ENCODE peak calls at places on chromosomes 7 and 10, in eight cellular contexts. V is A673, E is upper lobe of right lung, T is HepG2, X is transverse colon, A is heart left ventricle, K is uterus, O is IMR-90. H is an unnamed sample.

GRCh38 chr7:55594870-55595269 is 22.6 kb upstream of the VOPP1 start:
- DNase-seq in V (no peak), E (no peak), T (no peak), X (no peak), A (no peak), K (no peak), O (no peak), H (no peak)

GRCh38 chr7:11784808-11785536 is 47.0 kb downstream of the THSD7A start:
- DNase-seq in V (no peak), E (no peak), T (no peak), X (no peak), A (no peak), K (no peak), O (no peak), H (no peak)

GRCh38 chr10:133567609-133568286 is 2.4 kb upstream of the SYCE1 start:
- DNase-seq in V (no peak), E (no peak), T (no peak), X (no peak), A (no peak), K (no peak), O (no peak), H (no peak)

GRCh38 chr10:110056822-110057221 is 49.0 kb downstream of the ADD3 start:
- DNase-seq in V (no peak), E (no peak), T (no peak), X (no peak), A (no peak), K (no peak), O (peak; percentile 57), H (no peak)

GRCh38 chr7:90225181-90225580 is 13.6 kb downstream of the STEAP2 start:
- DNase-seq in V (no peak), E (no peak), T (no peak), X (no peak), A (no peak), K (no peak), O (no peak), H (no peak)

GRCh38 chr7:142279616-142280015 is 21.8 kb upstream of the PRSS58 start:
- DNase-seq in V (no peak), E (no peak), T (no peak), X (no peak), A (no peak), K (no peak), O (no peak), H (no peak)

GRCh38 chr10:44293306-44293778 is 91.6 kb downstream of the CXCL12 start:
- DNase-seq in V (no peak), E (no peak), T (no peak), X (no peak), A (no peak), K (no peak), O (no peak), H (no peak)

GRCh38 chr7:56110611-56111010 is 4.3 kb upstream of the CHCHD2 start:
- DNase-seq in V (no peak), E (no peak), T (no peak), X (no peak), A (no peak), K (no peak), O (no peak), H (no peak)

GRCh38 chr10:96919785-96920425 is 87.8 kb downstream of the LCOR start:
- DNase-seq in V (no peak), E (no peak), T (no peak), X (no peak), A (no peak), K (no peak), O (peak; percentile 11), H (no peak)

GRCh38 chr10:124558901-124559321 is 97.3 kb downstream of the LHPP start:
- DNase-seq in V (no peak), E (no peak), T (no peak), X (no peak), A (peak; percentile 30), K (no peak), O (peak; percentile 12), H (no peak)

GRCh38 chr10:7494034-7494433 is 83.2 kb upstream of the SFMBT2 start:
- DNase-seq in V (no peak), E (no peak), T (no peak), X (no peak), A (no peak), K (no peak), O (no peak), H (no peak)

GRCh38 chr7:69825031-69825681 is 226.9 kb downstream of the AUTS2 start:
- DNase-seq in V (peak; percentile 74), E (no peak), T (no peak), X (no peak), A (no peak), K (no peak), O (no peak), H (no peak)

GRCh38 chr7:131068604-131069021 is 259.1 kb upstream of the MKLN1 start:
- DNase-seq in V (peak; percentile 83), E (no peak), T (no peak), X (no peak), A (no peak), K (no peak), O (peak; percentile 65), H (no peak)

GRCh38 chr7:155702616-155703015 is 58.2 kb downstream of the RBM33 start:
- DNase-seq in V (peak; percentile 11), E (no peak), T (no peak), X (no peak), A (no peak), K (no peak), O (peak; percentile 39), H (no peak)

GRCh38 chr7:105448181-105448580 is 59.5 kb upstream of the SRPK2 start:
- DNase-seq in V (no peak), E (no peak), T (no peak), X (no peak), A (no peak), K (no peak), O (no peak), H (no peak)

GRCh38 chr7:24340727-24341126 is 56.7 kb downstream of the NPY start:
- DNase-seq in V (no peak), E (no peak), T (no peak), X (no peak), A (no peak), K (no peak), O (no peak), H (no peak)

GRCh38 chr7:36971515-36972139 is 247.3 kb upstream of the AOAH start:
- DNase-seq in V (no peak), E (no peak), T (peak; percentile 99), X (no peak), A (no peak), K (no peak), O (no peak), H (no peak)

GRCh38 chr10:130487562-130487961 is 351.4 kb downstream of the GLRX3 start:
- DNase-seq in V (no peak), E (no peak), T (no peak), X (no peak), A (no peak), K (no peak), O (no peak), H (no peak)

GRCh38 chr7:44194069-44194468 is 4.8 kb upstream of the GCK start:
- DNase-seq in V (peak; percentile 40), E (peak; percentile 9), T (no peak), X (no peak), A (no peak), K (no peak), O (peak; percentile 33), H (no peak)

GRCh38 chr7:155533827-155534690 is 12.3 kb downstream of the CNPY1 start:
- DNase-seq in V (peak; percentile 63), E (peak; percentile 57), T (peak; percentile 16), X (no peak), A (no peak), K (no peak), O (no peak), H (no peak)

GRCh38 chr7:17558135-17558534 is 259.7 kb downstream of the AHR start:
- DNase-seq in V (no peak), E (no peak), T (no peak), X (no peak), A (no peak), K (no peak), O (no peak), H (no peak)

DNA sequence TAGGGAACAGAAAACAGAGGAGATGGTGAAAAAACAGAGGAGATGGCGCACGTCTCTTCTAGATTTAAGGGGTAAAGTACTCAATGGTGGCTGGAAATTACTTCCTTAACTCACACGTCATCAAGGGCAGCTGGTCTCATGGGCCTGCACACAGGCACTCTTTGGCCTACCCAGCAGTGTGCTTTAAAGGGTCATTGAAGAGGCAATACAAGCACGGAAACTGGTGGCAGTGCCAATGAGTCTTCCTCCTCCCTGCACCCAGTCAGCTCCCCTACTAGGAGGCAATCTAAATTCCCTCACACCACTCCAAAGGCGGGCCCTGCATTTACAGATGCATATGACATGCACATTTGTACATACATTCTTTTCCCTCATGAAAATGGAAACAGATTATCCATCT is 47.4 kb downstream of the PPIF start:
- DNase-seq in V (no peak), E (no peak), T (no peak), X (no peak), A (no peak), K (peak; percentile 9), O (no peak), H (no peak)
- H3K27ac ChIP-seq in V (no peak overlapping the region), E (no peak overlapping the region), T (no peak overlapping the region), X (no peak overlapping the region), A (no peak overlapping the region), K (no peak overlapping the region), O (no peak overlapping the region), H (no peak overlapping the region)

DNA sequence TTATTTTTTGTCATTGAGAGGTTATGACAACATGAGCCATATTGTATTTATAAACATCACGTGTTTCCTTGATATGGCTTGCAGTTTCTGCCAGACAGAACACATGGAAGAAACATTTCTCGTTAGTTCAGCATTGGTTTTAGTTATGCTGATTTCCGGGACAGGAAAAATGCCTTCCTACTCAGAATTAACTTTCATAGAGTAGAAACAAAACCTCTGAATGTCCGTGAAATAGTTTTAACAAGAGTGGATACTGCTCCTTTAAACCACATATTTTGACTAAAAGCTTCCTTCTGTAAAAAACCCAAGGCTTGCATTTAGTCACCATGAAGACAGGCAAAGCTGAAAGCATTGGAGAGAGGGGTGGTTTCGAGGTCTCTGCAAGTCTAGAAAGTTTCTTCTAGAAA is 240.4 kb downstream of the KIAA1217 start:
- DNase-seq in V (peak; percentile 69), E (no peak), T (no peak), X (no peak), A (no peak), K (no peak), O (peak; percentile 64), H (no peak)
- H3K4me3 ChIP-seq in V (peak overlapping the region; percentile 39), E (peak overlapping the region; percentile 12), T (no peak overlapping the region), X (no peak overlapping the region), A (peak overlapping the region; percentile 40), K (peak overlapping the region; percentile 26), O (peak overlapping the region; percentile 14), H (no peak overlapping the region)

GRCh38 chr10:107277591-107277990 is 113.1 kb upstream of the SORCS1 start:
- DNase-seq in V (no peak), E (no peak), T (no peak), X (no peak), A (no peak), K (no peak), O (no peak), H (no peak)
- H3K4me1 ChIP-seq in V (no peaks in the 10 kb centered on the region), E (no peaks in the 10 kb centered on the region), T (no peaks in the 10 kb centered on the region), X (peaks cover 14% of the 10 kb centered on the region), A (no peaks in the 10 kb centered on the region), K (no peaks in the 10 kb centered on the region), O (no peaks in the 10 kb centered on the region), H (no peaks in the 10 kb centered on the region)

DNA sequence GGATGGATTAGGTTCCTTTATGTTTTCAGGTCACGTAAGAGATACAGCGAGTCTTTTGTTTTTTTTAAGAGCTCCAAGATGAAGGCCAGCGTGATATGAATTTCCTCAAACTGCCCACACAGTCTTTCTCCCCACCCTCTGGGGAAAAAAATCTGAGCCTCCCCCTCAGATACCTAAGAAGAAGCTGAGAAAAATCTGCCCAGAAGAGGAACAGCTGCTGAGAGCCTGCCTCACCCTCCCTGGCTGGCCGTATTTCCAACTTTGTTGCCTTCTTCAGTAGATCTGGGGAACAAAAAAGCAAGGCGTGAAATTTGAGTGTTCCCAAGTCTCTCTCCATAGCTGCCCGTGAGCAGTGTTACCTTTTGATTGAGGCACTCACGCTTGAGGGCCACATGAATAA is 208.1 kb downstream of the KIAA1217 start:
- DNase-seq in V (peak; percentile 19), E (no peak), T (no peak), X (no peak), A (no peak), K (no peak), O (no peak), H (no peak)
- H3K27ac ChIP-seq in V (peak overlapping the region; percentile 70), E (no peak overlapping the region), T (no peak overlapping the region), X (no peak overlapping the region), A (no peak overlapping the region), K (no peak overlapping the region), O (no peak overlapping the region), H (peak overlapping the region; percentile 76)